ENCODE peak calls at places on chromosomes 4 and X, in eight cellular contexts. V is fibroblast of lung; B is T-helper 2 cell; Z is A172; O is T1000; R is psoas muscle; P is activated naive CD8-positive, alpha-beta T cell treated with anti-CD3 and anti-CD28 coated beads, Interleukin-2, amount 50 U/mL, for 16 hours; A is activated naive CD4-positive, alpha-beta T cell treated with Interleukin-2 at 50 U/mL for 16 hours. N is an unnamed sample.

GRCh38 chrX:129360175-129360574 is 163.1 kb downstream of the SMARCA1 start:
- DNase-seq in V (peak), B (no peak), Z (peak), O (peak), R (no peak), P (no peak), A (peak), N (peak)

GRCh38 chr4:53703267-53703655 is 112.0 kb upstream of the LNX1 start:
- DNase-seq in V (no peak), B (no peak), Z (no peak), O (no peak), R (no peak), P (no peak), A (no peak), N (no peak)

GRCh38 chrX:51955200-51955599 is 61.8 kb downstream of the MAGED1 start:
- DNase-seq in V (no peak), B (no peak), Z (no peak), O (no peak), R (no peak), P (no peak), A (no peak), N (no peak)

GRCh38 chr4:84470204-84470785 is 28.8 kb downstream of the NKX6-1 start:
- DNase-seq in V (no peak), B (no peak), Z (peak), O (no peak), R (no peak), P (no peak), A (no peak), N (peak)

GRCh38 chr4:2551118-2551517 is 14.7 kb downstream of the FAM193A start:
- DNase-seq in V (no peak), B (no peak), Z (no peak), O (no peak), R (no peak), P (no peak), A (no peak), N (no peak)

GRCh38 chrX:34629572-34629971 is 27.5 kb downstream of the TMEM47 start:
- DNase-seq in V (peak), B (no peak), Z (no peak), O (no peak), R (no peak), P (no peak), A (no peak), N (no peak)

GRCh38 chr4:112518675-112519074 is 2.7 kb upstream of the NEUROG2 start:
- DNase-seq in V (no peak), B (no peak), Z (no peak), O (no peak), R (no peak), P (no peak), A (no peak), N (no peak)

GRCh38 chr4:94595880-94596483 is 144.2 kb downstream of the PDLIM5 start:
- DNase-seq in V (peak), B (peak), Z (peak), O (no peak), R (no peak), P (no peak), A (no peak), N (peak)

GRCh38 chrX:78024349-78025108 is 55.1 kb upstream of the PGAM4 start:
- DNase-seq in V (peak), B (peak), Z (peak), O (no peak), R (no peak), P (no peak), A (no peak), N (peak)

GRCh38 chr4:139633661-139634060 is 32.0 kb upstream of the MGST2 start:
- DNase-seq in V (peak), B (no peak), Z (no peak), O (no peak), R (peak), P (no peak), A (no peak), N (peak)

GRCh38 chrX:134821370-134821769 is 163.1 kb upstream of the PLAC1 start:
- DNase-seq in V (peak), B (no peak), Z (peak), O (no peak), R (no peak), P (no peak), A (no peak), N (peak)